ENCODE peak calls at places on chromosomes 3 and 15, in eight cellular contexts. S, K, Y, V, I, B, P and H are unnamed samples.

GRCh38 chr3:161028485-161029018 is 76.6 kb downstream of the B3GALNT1 start:
- DNase-seq in S (no peak), P (no peak), K (no peak), Y (no peak), B (no peak), V (no peak), I (no peak), H (no peak)

GRCh38 chr3:123767020-123767394 is 117.1 kb downstream of the MYLK start:
- DNase-seq in S (no peak), K (no peak), Y (no peak), B (no peak), P (no peak), I (no peak), V (no peak), H (no peak)

GRCh38 chr15:84702961-84703482 is 12.9 kb downstream of the SEC11A start:
- DNase-seq in S (peak; percentile 55), Y (no peak), P (peak; percentile 89), K (no peak), B (peak; percentile 37), V (no peak), I (no peak), H (no peak)

GRCh38 chr3:49471856-49472495 is 1.9 kb downstream of the DAG1 start:
- DNase-seq in B (peak; percentile 86), S (no peak), I (no peak), K (no peak), V (no peak), P (no peak), Y (peak; percentile 85), H (no peak)

GRCh38 chr3:13842226-13842625 is 37.6 kb downstream of the WNT7A start:
- DNase-seq in V (no peak), B (no peak), P (no peak), Y (no peak), K (no peak), S (no peak), I (no peak), H (no peak)

GRCh38 chr3:187044206-187044605 is 95.1 kb downstream of the RPL39L start:
- DNase-seq in I (peak; percentile 8), Y (no peak), S (no peak), B (no peak), P (no peak), V (peak; percentile 51), K (no peak), H (no peak)

GRCh38 chr3:126934149-126934548 is 48.8 kb upstream of the PLXNA1 start:
- DNase-seq in K (no peak), I (peak; percentile 81), S (peak; percentile 69), P (no peak), B (no peak), V (no peak), Y (no peak), H (no peak)

GRCh38 chr3:133506215-133506901 is 67.1 kb upstream of the CDV3 start:
- DNase-seq in P (no peak), S (no peak), V (peak; percentile 8), Y (no peak), B (no peak), K (no peak), I (no peak), H (no peak)

GRCh38 chr15:41512512-41513281 is 930 bp downstream of the LTK start:
- DNase-seq in P (no peak), Y (no peak), K (no peak), S (no peak), V (no peak), B (no peak), I (no peak), H (no peak)

GRCh38 chr3:150409527-150410310 is 1.6 kb downstream of the TSC22D2 start:
- DNase-seq in V (peak; percentile 70), I (peak; percentile 91), K (peak; percentile 38), P (peak; percentile 78), B (peak; percentile 74), Y (peak; percentile 90), S (peak; percentile 60), H (no peak)

GRCh38 chr3:121592856-121593702 is at the start of gene FBXO40:
- DNase-seq in P (no peak), K (no peak), B (peak; percentile 91), I (peak; percentile 90), V (peak; percentile 63), S (no peak), Y (peak; percentile 78), H (no peak)

GRCh38 chr15:66927326-66928077 is 137.9 kb upstream of the SMAD3 start:
- DNase-seq in P (peak; percentile 89), K (no peak), S (peak; percentile 51), Y (no peak), B (no peak), I (peak; percentile 49), V (peak; percentile 56), H (no peak)

GRCh38 chr3:30185872-30186271 is 420.5 kb upstream of the TGFBR2 start:
- DNase-seq in V (no peak), K (no peak), B (no peak), Y (no peak), P (no peak), S (no peak), I (no peak), H (no peak)

GRCh38 chr3:71724584-71725278 is 471 bp downstream of the EIF4E3 start:
- DNase-seq in V (peak; percentile 30), S (no peak), Y (peak; percentile 86), I (peak; percentile 72), P (no peak), K (peak; percentile 44), B (peak; percentile 69), H (no peak)

GRCh38 chr3:139529624-139530023 is 9.9 kb downstream of the RBP1 start:
- DNase-seq in I (no peak), Y (no peak), P (no peak), S (no peak), B (no peak), V (no peak), K (no peak), H (no peak)

GRCh38 chr3:129428382-129429079 is at the start of gene EFCAB12:
- DNase-seq in I (peak; percentile 98), B (peak; percentile 90), P (peak; percentile 96), S (peak; percentile 88), V (peak; percentile 94), Y (peak; percentile 97), K (peak; percentile 80), H (peak; percentile 33)

GRCh38 chr15:80160570-80161156 is 7.9 kb downstream of the FAH start:
- DNase-seq in K (no peak), Y (peak; percentile 60), B (peak; percentile 54), I (no peak), P (peak; percentile 94), S (peak; percentile 96), V (peak; percentile 97), H (peak; percentile 72)

GRCh38 chr3:53236112-53236841 is 19.5 kb downstream of the TKT start:
- DNase-seq in P (peak; percentile 92), K (peak; percentile 55), I (peak; percentile 72), B (peak; percentile 65), S (peak; percentile 93), Y (peak; percentile 72), V (peak; percentile 82), H (peak; percentile 58)

GRCh38 chr15:39230205-39230916 is 350.5 kb upstream of the THBS1 start:
- DNase-seq in Y (no peak), B (no peak), S (no peak), P (peak; percentile 75), I (peak; percentile 45), V (peak; percentile 19), K (no peak), H (no peak)

GRCh38 chr15:99486371-99487336 is 79.1 kb upstream of the MEF2A start:
- DNase-seq in K (peak; percentile 79), V (peak; percentile 37), Y (peak; percentile 92), S (peak; percentile 60), P (peak; percentile 90), B (peak; percentile 92), I (peak; percentile 69), H (no peak)

GRCh38 chr15:78360958-78361714 is 21.0 kb downstream of the CRABP1 start:
- DNase-seq in S (no peak), B (no peak), V (no peak), Y (no peak), P (no peak), K (no peak), I (peak; percentile 70), H (no peak)

GRCh38 chr3:94961423-94962100 is 898.7 kb downstream of the NSUN3 start:
- DNase-seq in B (no peak), Y (no peak), V (no peak), P (no peak), S (no peak), I (no peak), K (no peak), H (no peak)

GRCh38 chr3:14487821-14488220 is 52.3 kb downstream of the GRIP2 start:
- DNase-seq in Y (no peak), P (no peak), V (no peak), I (no peak), B (no peak), K (no peak), S (no peak), H (no peak)

GRCh38 chr3:182294256-182294655 is 499.0 kb upstream of the ATP11B start:
- DNase-seq in V (peak; percentile 29), Y (no peak), S (no peak), I (no peak), K (no peak), P (no peak), B (no peak), H (peak; percentile 71)
- H3K4me3 ChIP-seq in V (no peak overlapping the region), Y (no peak overlapping the region), S (no peak overlapping the region), I (no peak overlapping the region), K (no peak overlapping the region), P (no peak overlapping the region), B (no peak overlapping the region), H (no peak overlapping the region)

GRCh38 chr3:12708584-12709192 is 44.8 kb upstream of the RAF1 start:
- DNase-seq in I (no peak), Y (peak; percentile 73), S (peak; percentile 94), P (peak; percentile 76), K (no peak), V (peak; percentile 85), B (peak; percentile 45), H (no peak)
- TF ChIP-seq CTCF in I (no peak), Y (peak; percentile 20), S (peak; percentile 51), P (peak; percentile 18), K (no peak), V (peak; percentile 33), B (no peak), H (peak; percentile 36)

GRCh38 chr15:58742424-58743160 is 6.9 kb downstream of the ADAM10 start:
- DNase-seq in V (no peak), P (peak; percentile 80), I (no peak), Y (no peak), B (no peak), S (peak; percentile 92), K (no peak), H (peak; percentile 57)
- H3K4me3 ChIP-seq in V (no peak overlapping the region), P (no peak overlapping the region), I (no peak overlapping the region), Y (no peak overlapping the region), B (no peak overlapping the region), S (peak overlapping the region; percentile 1), K (no peak overlapping the region), H (no peak overlapping the region)

GRCh38 chr3:9807981-9808344 is 2.1 kb upstream of the TTLL3 start:
- DNase-seq in S (no peak), V (no peak), I (no peak), Y (no peak), P (no peak), K (no peak), B (no peak), H (no peak)

GRCh38 chr3:9808345-9809037 is 1.6 kb upstream of the TTLL3 start:
- DNase-seq in B (peak; percentile 55), I (peak; percentile 85), P (peak; percentile 23), S (peak; percentile 43), K (peak; percentile 64), V (peak; percentile 57), Y (no peak), H (no peak)

GRCh38 chr3:9810357-9810726 is 280 bp downstream of the TTLL3 start:
- DNase-seq in I (peak; percentile 79), V (no peak), Y (no peak), K (no peak), P (no peak), B (no peak), S (no peak), H (no peak)

GRCh38 chr3:9809615-9810356 is at the start of gene TTLL3:
- DNase-seq in Y (peak; percentile 87), P (peak; percentile 72), B (peak; percentile 72), V (peak; percentile 38), I (peak; percentile 91), S (peak; percentile 36), K (peak; percentile 73), H (no peak)

GRCh38 chr3:9809239-9809614 is 835 bp upstream of the TTLL3 start:
- DNase-seq in K (no peak), S (no peak), P (no peak), V (no peak), B (no peak), I (peak; percentile 65), Y (no peak), H (no peak)
- TF ChIP-seq CTCF in K (no peak), S (no peak), P (no peak), V (no peak), B (no peak), I (no peak), Y (no peak), H (no peak)